ENCODE peak calls at places on chromosomes 6 and 20, in nine cellular contexts. H is H1, L is adrenal gland, C is PC-9, I is cardiac muscle cell, J is neural progenitor cell, Z is ascending aorta, P is uterus, G is stomach. W is an unnamed sample.

GRCh38 chr6:112827793-112828192 is 480.7 kb downstream of the RFPL4B start:
- DNase-seq in H (no peak), L (peak; percentile 67), C (no peak), I (peak; percentile 22), J (peak; percentile 16), Z (no peak), P (no peak), G (no peak), W (no peak)

GRCh38 chr6:158022749-158023596 is 41.3 kb downstream of the SYNJ2 start:
- DNase-seq in H (no peak), L (no peak), C (no peak), I (no peak), J (no peak), Z (no peak), P (no peak), G (no peak), W (no peak)

GRCh38 chr6:155495011-155495768 is 39.6 kb upstream of the NOX3 start:
- DNase-seq in H (peak; percentile 59), L (peak; percentile 79), C (no peak), I (peak; percentile 97), J (peak; percentile 76), Z (no peak), P (peak; percentile 57), G (no peak), W (peak; percentile 72)

GRCh38 chr6:74356385-74356784 is 660.4 kb downstream of the CD109 start:
- DNase-seq in H (no peak), L (no peak), C (no peak), I (no peak), J (no peak), Z (no peak), P (no peak), G (no peak), W (no peak)

GRCh38 chr20:34768105-34768504 is 57.3 kb downstream of the NCOA6 start:
- DNase-seq in H (no peak), L (no peak), C (no peak), I (peak; percentile 7), J (no peak), Z (no peak), P (no peak), G (no peak), W (no peak)

GRCh38 chr6:32163559-32164258 is 686 bp upstream of the EGFL8 start:
- DNase-seq in H (no peak), L (no peak), C (no peak), I (no peak), J (peak; percentile 43), Z (no peak), P (no peak), G (no peak), W (no peak)

GRCh38 chr20:3218307-3218988 is 9.2 kb downstream of the ITPA start:
- DNase-seq in H (peak; percentile 98), L (peak; percentile 74), C (peak; percentile 49), I (peak; percentile 54), J (peak; percentile 74), Z (no peak), P (no peak), G (peak; percentile 75), W (peak; percentile 75)

GRCh38 chr6:85404497-85405174 is 45.2 kb upstream of the NT5E start:
- DNase-seq in H (no peak), L (peak; percentile 11), C (peak; percentile 73), I (peak; percentile 89), J (no peak), Z (no peak), P (no peak), G (peak; percentile 54), W (no peak)

GRCh38 chr6:157428418-157429202 is 47.6 kb downstream of the ZDHHC14 start:
- DNase-seq in H (no peak), L (peak; percentile 47), C (peak; percentile 87), I (no peak), J (peak; percentile 28), Z (no peak), P (no peak), G (no peak), W (peak; percentile 36)

GRCh38 chr6:27478141-27478705 is 5.3 kb upstream of the ZNF184 start:
- DNase-seq in H (no peak), L (peak; percentile 9), C (no peak), I (peak; percentile 47), J (no peak), Z (no peak), P (no peak), G (no peak), W (no peak)

GRCh38 chr6:122710908-122711307 is 68.6 kb upstream of the FABP7 start:
- DNase-seq in H (no peak), L (no peak), C (no peak), I (no peak), J (no peak), Z (no peak), P (no peak), G (no peak), W (no peak)

GRCh38 chr20:19820520-19821211 is 62.6 kb downstream of the RIN2 start:
- DNase-seq in H (no peak), L (no peak), C (no peak), I (no peak), J (no peak), Z (no peak), P (no peak), G (no peak), W (no peak)

GRCh38 chr6:129517288-129517687 is 192.7 kb downstream of the ARHGAP18 start:
- DNase-seq in H (no peak), L (no peak), C (no peak), I (peak; percentile 25), J (no peak), Z (no peak), P (no peak), G (no peak), W (no peak)

GRCh38 chr6:157401734-157402338 is 20.8 kb downstream of the ZDHHC14 start:
- DNase-seq in H (no peak), L (no peak), C (no peak), I (no peak), J (no peak), Z (no peak), P (no peak), G (no peak), W (no peak)

GRCh38 chr6:131014080-131014776 is 48.8 kb downstream of the EPB41L2 start:
- DNase-seq in H (no peak), L (no peak), C (no peak), I (peak; percentile 44), J (no peak), Z (no peak), P (no peak), G (no peak), W (no peak)

GRCh38 chr6:2766767-2767314 is 1.6 kb downstream of the WRNIP1 start:
- DNase-seq in H (no peak), L (no peak), C (no peak), I (no peak), J (no peak), Z (no peak), P (no peak), G (no peak), W (no peak)

GRCh38 chr20:53829086-53829703 is 235.6 kb upstream of the ZNF217 start:
- DNase-seq in H (no peak), L (peak; percentile 13), C (peak; percentile 98), I (peak; percentile 94), J (no peak), Z (no peak), P (no peak), G (no peak), W (no peak)

GRCh38 chr6:140269766-140270165 is 895.3 kb upstream of the CITED2 start:
- DNase-seq in H (no peak), L (no peak), C (no peak), I (peak; percentile 38), J (no peak), Z (no peak), P (no peak), G (no peak), W (no peak)

GRCh38 chr6:40894962-40895799 is 143.8 kb downstream of the UNC5CL start:
- DNase-seq in H (peak; percentile 85), L (peak; percentile 73), C (no peak), I (peak; percentile 62), J (peak; percentile 79), Z (no peak), P (peak; percentile 21), G (peak; percentile 59), W (peak; percentile 77)

DNA sequence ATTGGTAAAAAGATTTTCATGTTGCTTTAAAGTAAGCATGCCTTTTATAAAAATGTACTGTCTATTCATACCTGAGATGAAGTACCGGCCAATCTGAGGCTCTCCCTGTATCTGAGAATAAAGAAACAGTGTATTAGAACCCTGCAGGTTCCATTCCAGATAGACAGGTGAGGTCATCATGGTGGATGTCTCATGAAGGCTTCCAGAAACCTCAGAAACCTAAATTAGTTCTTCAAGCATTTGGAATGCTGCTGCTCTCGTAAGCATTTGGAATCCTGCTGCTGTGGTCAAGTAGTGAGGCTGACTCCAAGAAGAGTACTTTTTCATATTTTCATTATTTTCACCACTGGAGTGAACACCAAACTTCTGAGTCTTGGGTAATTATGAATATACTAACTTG is 642.3 kb downstream of the MAFB start:
- DNase-seq in H (no peak), L (no peak), C (no peak), I (no peak), J (no peak), Z (no peak), P (no peak), G (no peak), W (no peak)
- H3K9me3 ChIP-seq in H (no peaks in the 10 kb centered on the region), L (no peaks in the 10 kb centered on the region), C (no peaks in the 10 kb centered on the region), I (no peaks in the 10 kb centered on the region), J (no peaks in the 10 kb centered on the region), Z (no peaks in the 10 kb centered on the region), P (no peaks in the 10 kb centered on the region), G (no peaks in the 10 kb centered on the region), W (no peaks in the 10 kb centered on the region)

DNA sequence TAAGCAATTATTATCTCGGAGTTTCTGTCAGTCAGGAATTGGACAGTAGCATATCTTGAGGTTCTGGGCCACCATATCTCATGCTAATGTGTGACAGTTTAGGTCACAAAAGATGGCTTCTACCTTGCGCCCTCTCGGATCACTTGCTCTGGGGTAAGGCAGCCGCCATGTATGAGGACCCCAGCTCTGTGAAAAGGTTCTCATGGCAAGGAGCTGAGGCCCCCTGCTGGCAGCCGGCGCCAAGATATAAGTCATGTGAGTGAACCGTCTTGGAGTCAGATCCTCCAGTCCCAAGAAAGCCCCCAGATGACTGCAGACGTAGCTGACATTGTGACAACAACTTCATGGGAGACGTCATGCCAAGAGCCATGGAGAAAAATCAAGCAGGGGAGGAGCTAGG is 670.8 kb downstream of the KIF16B start:
- DNase-seq in H (peak; percentile 59), L (no peak), C (no peak), I (no peak), J (peak; percentile 29), Z (no peak), P (no peak), G (no peak), W (peak; percentile 46)
- TF ChIP-seq CTCF in H (peak; percentile 58), L (no peak), C (peak; percentile 52), I (no peak), J (peak; percentile 34), Z (no peak), P (no peak), G (no peak), W (peak; percentile 43)

DNA sequence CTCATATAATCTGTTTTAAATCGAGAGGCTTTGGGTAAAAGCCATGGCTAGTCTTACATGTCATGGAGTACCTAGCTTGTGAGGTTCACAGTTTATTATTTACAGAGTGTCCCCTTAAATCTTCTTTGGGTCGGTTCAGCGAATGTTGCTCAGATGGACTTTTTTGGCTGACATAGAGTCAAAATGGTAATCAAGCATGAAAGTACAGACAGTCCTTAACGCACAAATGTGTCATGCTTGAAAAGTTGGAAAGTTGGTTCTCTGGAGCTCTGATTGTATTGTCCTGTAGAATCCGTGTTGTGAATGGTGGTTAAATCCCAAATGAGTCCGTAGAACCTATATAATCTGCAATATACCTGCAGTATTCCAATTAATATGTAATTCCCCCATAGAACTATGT is 22.0 kb downstream of the PTPN1 start:
- DNase-seq in H (no peak), L (no peak), C (no peak), I (no peak), J (no peak), Z (no peak), P (no peak), G (no peak), W (no peak)
- H3K4me1 ChIP-seq in H (no peaks in the 10 kb centered on the region), L (peaks cover 16% of the 10 kb centered on the region), C (peaks cover 16% of the 10 kb centered on the region), I (no peaks in the 10 kb centered on the region), J (peaks cover 43% of the 10 kb centered on the region), Z (peaks cover 21% of the 10 kb centered on the region), P (peaks cover 3% of the 10 kb centered on the region), G (peaks cover 94% of the 10 kb centered on the region), W (peaks cover 19% of the 10 kb centered on the region)

GRCh38 chr6:46733410-46733809 is 1.8 kb downstream of the PLA2G7 start:
- DNase-seq in H (no peak), L (no peak), C (peak; percentile 47), I (no peak), J (no peak), Z (no peak), P (no peak), G (no peak), W (no peak)
- H3K9me3 ChIP-seq in H (no peaks in the 10 kb centered on the region), L (no peaks in the 10 kb centered on the region), C (no peaks in the 10 kb centered on the region), I (no peaks in the 10 kb centered on the region), J (no peaks in the 10 kb centered on the region), Z (no peaks in the 10 kb centered on the region), P (no peaks in the 10 kb centered on the region), G (no peaks in the 10 kb centered on the region), W (no peaks in the 10 kb centered on the region)

W was measured in Caco-2.